ENCODE peak calls at places on chromosomes 1 and 21, in ten cellular contexts. X, R, Y, N, T, J, M, G, K and S are unnamed samples.

GRCh38 chr1:6392081-6392879 is 1.3 kb downstream of the ACOT7 start:
- DNase-seq in J (no peak), R (no peak), G (no peak), Y (no peak), T (no peak), M (no peak), X (no peak), K (no peak), N (no peak), S (peak; percentile 59)

GRCh38 chr1:89525169-89525855 is 683 bp downstream of the LRRC8B start:
- DNase-seq in N (peak; percentile 73), J (peak; percentile 24), Y (no peak), T (no peak), R (peak; percentile 67), X (no peak), G (no peak), K (no peak), M (peak; percentile 51), S (peak; percentile 82)

GRCh38 chr1:179805291-179806195 is 62.5 kb downstream of the FAM163A start:
- DNase-seq in X (no peak), Y (no peak), J (no peak), G (no peak), N (no peak), T (no peak), M (no peak), R (no peak), K (no peak), S (no peak)

GRCh38 chr1:209107535-209107934 is 476.0 kb upstream of the CAMK1G start:
- DNase-seq in T (no peak), M (no peak), R (no peak), Y (no peak), J (no peak), G (no peak), K (no peak), X (no peak), N (no peak), S (no peak)

GRCh38 chr1:7885513-7886298 is 32.8 kb upstream of the UTS2 start:
- DNase-seq in Y (no peak), G (peak; percentile 65), M (no peak), X (no peak), N (peak; percentile 98), R (no peak), T (no peak), K (no peak), J (no peak), S (peak; percentile 75)

GRCh38 chr1:237227507-237227906 is 185.5 kb downstream of the RYR2 start:
- DNase-seq in G (no peak), M (peak; percentile 62), R (no peak), N (no peak), X (no peak), T (no peak), J (no peak), Y (no peak), K (no peak), S (no peak)

GRCh38 chr1:20399606-20400180 is 86.3 kb downstream of the CAMK2N1 start:
- DNase-seq in T (no peak), K (no peak), G (no peak), R (no peak), Y (no peak), X (no peak), M (no peak), J (no peak), N (no peak), S (no peak)

GRCh38 chr21:27326293-27326692 is 359.4 kb upstream of the ADAMTS5 start:
- DNase-seq in R (no peak), K (no peak), T (no peak), J (no peak), Y (no peak), M (no peak), N (no peak), G (peak; percentile 2), X (no peak), S (no peak)

GRCh38 chr1:101238041-101238515 is 1.3 kb downstream of the S1PR1 start:
- DNase-seq in R (peak; percentile 31), G (no peak), J (no peak), X (no peak), M (no peak), Y (no peak), K (peak; percentile 10), T (no peak), N (peak; percentile 52), S (peak; percentile 62)